ENCODE peak calls at places on chromosomes 11 and 22, in four cellular contexts. M, B, H and J are unnamed samples. For H3K9me3, the result is how much of the 10 kb centered on the place peaks cover.

GRCh38 chr11:129279326-129280026 is 87.4 kb upstream of the ARHGAP32 start:
- DNase-seq in H (peak), M (peak), B (peak), J (peak)

GRCh38 chr11:3196161-3197043 is 22.2 kb downstream of the MRGPRG start:
- DNase-seq in M (no peak), B (no peak), H (no peak), J (no peak)

GRCh38 chr22:38873469-38874411 is 1.7 kb upstream of the CBX6 start:
- DNase-seq in H (no peak), M (no peak), B (no peak), J (peak)

GRCh38 chr11:26993965-26994446 is at the start of gene FIBIN:
- DNase-seq in M (peak), H (peak), B (no peak), J (peak)

GRCh38 chr11:61529537-61530225 is 21.1 kb downstream of the LRRC10B start:
- DNase-seq in B (no peak), M (no peak), H (peak), J (no peak)

GRCh38 chr11:117704416-117705150 is 92.4 kb downstream of the DSCAML1 start:
- DNase-seq in H (no peak), M (no peak), B (no peak), J (no peak)

GRCh38 chr11:75277211-75277805 is 36.7 kb downstream of the TPBGL start:
- DNase-seq in B (no peak), M (no peak), H (no peak), J (no peak)

GRCh38 chr11:58629857-58630256 is 7.4 kb downstream of the CNTF start:
- DNase-seq in B (peak), M (no peak), H (no peak), J (peak)

GRCh38 chr22:36644333-36644757 is 59.2 kb downstream of the CACNG2 start:
- DNase-seq in H (no peak), B (peak), M (peak), J (peak)

GRCh38 chr11:9144828-9145227 is 53.4 kb upstream of the SCUBE2 start:
- DNase-seq in B (no peak), M (no peak), H (no peak), J (no peak)

GRCh38 chr11:124536520-124536919 is 6.9 kb downstream of the OR8B12 start:
- DNase-seq in B (peak), H (no peak), M (no peak), J (peak)

GRCh38 chr11:122852071-122852831 is 14.0 kb downstream of the CRTAM start:
- DNase-seq in B (peak), H (no peak), M (no peak), J (peak)

GRCh38 chr11:32432565-32433248 is 2.6 kb downstream of the WT1 start:
- DNase-seq in H (no peak), B (no peak), M (no peak), J (no peak)
- H3K9me3 ChIP-seq in H (under half), B (under half), M (under half), J (under half)

GRCh38 chr22:29041408-29041807 is 20.2 kb downstream of the C22orf31 start:
- DNase-seq in M (no peak), B (no peak), H (no peak), J (peak)
- H3K9me3 ChIP-seq in M (under half), B (under half), H (under half), J (under half)

GRCh38 chr11:50078001-50078400 is 45.3 kb downstream of the OR4C45 start:
- DNase-seq in H (no peak), M (no peak), B (no peak), J (no peak)

GRCh38 chr11:50077526-50077925 is 44.9 kb downstream of the OR4C45 start:
- DNase-seq in B (no peak), M (no peak), H (no peak), J (no peak)

GRCh38 chr11:50073113-50074105 is 40.7 kb downstream of the OR4C45 start:
- DNase-seq in B (no peak), M (no peak), H (no peak), J (no peak)

GRCh38 chr11:50074161-50074560 is 41.5 kb downstream of the OR4C45 start:
- DNase-seq in M (no peak), H (no peak), B (no peak), J (no peak)

GRCh38 chr11:50075856-50076255 is 43.2 kb downstream of the OR4C45 start:
- DNase-seq in B (no peak), M (no peak), H (no peak), J (no peak)
- H3K9me3 ChIP-seq in B (under half), M (under half), H (under half), J (under half)

GRCh38 chr22:49305215-49305965 is 522.3 kb downstream of the BRD1 start:
- DNase-seq in M (peak), B (peak), H (peak), J (peak)

GRCh38 chr22:49307870-49308269 is 519.8 kb downstream of the BRD1 start:
- DNase-seq in M (peak), B (no peak), H (peak), J (no peak)

GRCh38 chr22:49306632-49306975 is 521.1 kb downstream of the BRD1 start:
- DNase-seq in M (peak), B (no peak), H (peak), J (no peak)

GRCh38 chr22:49307071-49307830 is 520.4 kb downstream of the BRD1 start:
- DNase-seq in M (peak), B (no peak), H (peak), J (no peak)

GRCh38 chr22:49305966-49306631 is 521.6 kb downstream of the BRD1 start:
- DNase-seq in B (no peak), H (peak), M (peak), J (no peak)
- H3K9me3 ChIP-seq in B (under half), H (under half), M (under half), J (under half)

DNA sequence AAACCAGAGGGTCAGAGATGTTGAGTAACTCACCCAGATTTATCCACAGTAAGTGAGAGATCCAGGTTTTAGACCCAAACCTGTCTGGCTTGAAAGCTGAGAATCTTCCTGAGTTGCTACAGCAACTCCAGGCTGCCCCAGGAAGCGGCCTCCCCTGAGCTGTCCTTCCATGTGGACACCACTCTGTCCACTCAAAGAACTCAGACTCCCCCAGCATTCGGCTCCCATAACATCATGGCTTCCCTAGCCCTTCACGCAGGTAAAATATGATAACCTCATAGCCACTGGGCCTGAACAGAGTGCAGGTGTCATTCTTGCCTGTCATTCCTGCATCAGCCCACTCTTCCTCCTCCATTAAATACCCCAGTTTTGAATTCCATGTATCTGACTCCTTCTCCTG is 657.8 kb downstream of the TBC1D22A start:
- DNase-seq in M (no peak), H (no peak), B (no peak), J (no peak)
- H3K9me3 ChIP-seq in M (under half), H (under half), B (under half), J (under half)

GRCh38 chr11:78985654-78986053 is 411.0 kb upstream of the NARS2 start:
- DNase-seq in B (no peak), M (no peak), H (no peak), J (no peak)
- H3K9me3 ChIP-seq in B (under half), M (under half), H (under half), J (under half)

GRCh38 chr22:47423861-47424820 is 661.7 kb downstream of the TBC1D22A start:
- DNase-seq in H (no peak), B (no peak), M (no peak), J (no peak)
- H3K9me3 ChIP-seq in H (under half), B (under half), M (under half), J (under half)